ENCODE peak calls at places on chromosomes 5 and 9, in seven cellular contexts. One of them, this sample, is unnamed.

GRCh38 chr5:11809407-11809806 is 94.8 kb downstream of the CTNND2 start:
- DNase-seq in GM13977: no peak
- DNase-seq in cardiac muscle cell: no peak
- DNase-seq in GM12865: no peak
- DNase-seq in fibroblast of pulmonary artery: no peak
- DNase-seq in GM13976: no peak
- DNase-seq in hepatocyte: no peak
- DNase-seq in this sample: no peak

GRCh38 chr9:95060916-95061315 is 256.6 kb downstream of the FANCC start:
- DNase-seq in cardiac muscle cell: no peak
- DNase-seq in GM12865: no peak
- DNase-seq in GM13977: no peak
- DNase-seq in hepatocyte: no peak
- DNase-seq in GM13976: no peak
- DNase-seq in fibroblast of pulmonary artery: no peak
- DNase-seq in this sample: no peak

GRCh38 chr5:6043491-6044310 is 334.6 kb downstream of the MED10 start:
- DNase-seq in GM12865: no peak
- DNase-seq in hepatocyte: no peak
- DNase-seq in GM13977: no peak
- DNase-seq in cardiac muscle cell: no peak
- DNase-seq in fibroblast of pulmonary artery: no peak
- DNase-seq in GM13976: no peak
- DNase-seq in this sample: no peak

GRCh38 chr5:87705876-87706275 is 293.1 kb upstream of the CCNH start:
- DNase-seq in cardiac muscle cell: no peak
- DNase-seq in hepatocyte: no peak
- DNase-seq in fibroblast of pulmonary artery: no peak
- DNase-seq in GM13976: no peak
- DNase-seq in GM13977: no peak
- DNase-seq in GM12865: no peak
- DNase-seq in this sample: no peak

GRCh38 chr5:71651554-71651953 is 64.4 kb downstream of the MCCC2 start:
- DNase-seq in GM12865: no peak
- DNase-seq in fibroblast of pulmonary artery: no peak
- DNase-seq in cardiac muscle cell: no peak
- DNase-seq in GM13976: peak
- DNase-seq in hepatocyte: no peak
- DNase-seq in GM13977: no peak
- DNase-seq in this sample: no peak

GRCh38 chr9:86405086-86405491 is 50.9 kb upstream of the TUT7 start:
- DNase-seq in GM12865: no peak
- DNase-seq in hepatocyte: no peak
- DNase-seq in fibroblast of pulmonary artery: no peak
- DNase-seq in GM13977: no peak
- DNase-seq in GM13976: no peak
- DNase-seq in cardiac muscle cell: no peak
- DNase-seq in this sample: no peak

GRCh38 chr9:38414040-38414723 is 10.1 kb downstream of the IGFBPL1 start:
- DNase-seq in GM12865: no peak
- DNase-seq in fibroblast of pulmonary artery: no peak
- DNase-seq in GM13976: no peak
- DNase-seq in hepatocyte: no peak
- DNase-seq in GM13977: no peak
- DNase-seq in cardiac muscle cell: no peak
- DNase-seq in this sample: no peak

GRCh38 chr5:168315416-168315990 is 24.1 kb downstream of the WWC1 start:
- DNase-seq in GM12865: no peak
- DNase-seq in fibroblast of pulmonary artery: no peak
- DNase-seq in cardiac muscle cell: no peak
- DNase-seq in hepatocyte: no peak
- DNase-seq in GM13976: no peak
- DNase-seq in GM13977: no peak
- DNase-seq in this sample: no peak

GRCh38 chr5:149550608-149551226 is 522 bp downstream of the CSNK1A1 start:
- DNase-seq in hepatocyte: peak
- DNase-seq in GM13976: peak
- DNase-seq in GM12865: no peak
- DNase-seq in GM13977: no peak
- DNase-seq in fibroblast of pulmonary artery: no peak
- DNase-seq in cardiac muscle cell: peak
- DNase-seq in this sample: peak

GRCh38 chr5:39580702-39581498 is 156.1 kb upstream of the DAB2 start:
- DNase-seq in fibroblast of pulmonary artery: peak
- DNase-seq in GM13977: no peak
- DNase-seq in GM13976: no peak
- DNase-seq in GM12865: no peak
- DNase-seq in hepatocyte: no peak
- DNase-seq in cardiac muscle cell: no peak
- DNase-seq in this sample: no peak

GRCh38 chr5:53399921-53400697 is 80.3 kb upstream of the FST start:
- DNase-seq in cardiac muscle cell: no peak
- DNase-seq in fibroblast of pulmonary artery: no peak
- DNase-seq in GM12865: no peak
- DNase-seq in GM13976: no peak
- DNase-seq in hepatocyte: no peak
- DNase-seq in GM13977: no peak
- DNase-seq in this sample: no peak

GRCh38 chr9:70058569-70059161 is 15.0 kb downstream of the MAMDC2 start:
- DNase-seq in GM13977: no peak
- DNase-seq in GM13976: no peak
- DNase-seq in GM12865: no peak
- DNase-seq in cardiac muscle cell: no peak
- DNase-seq in hepatocyte: no peak
- DNase-seq in fibroblast of pulmonary artery: no peak
- DNase-seq in this sample: no peak
- TF ChIP-seq CTCF in GM13977: no peak
- TF ChIP-seq CTCF in GM13976: no peak
- TF ChIP-seq CTCF in GM12865: no peak
- TF ChIP-seq CTCF in cardiac muscle cell: no peak
- TF ChIP-seq CTCF in hepatocyte: no peak
- TF ChIP-seq CTCF in fibroblast of pulmonary artery: no peak
- TF ChIP-seq CTCF in this sample: no peak

GRCh38 chr5:132490484-132491367 is at the start of gene IRF1:
- DNase-seq in GM12865: peak
- DNase-seq in GM13977: peak
- DNase-seq in hepatocyte: peak
- DNase-seq in cardiac muscle cell: peak
- DNase-seq in fibroblast of pulmonary artery: peak
- DNase-seq in GM13976: peak
- DNase-seq in this sample: peak

GRCh38 chr5:132491368-132492364 is 1.1 kb upstream of the IRF1 start:
- DNase-seq in cardiac muscle cell: no peak
- DNase-seq in hepatocyte: peak
- DNase-seq in GM13977: peak
- DNase-seq in GM12865: peak
- DNase-seq in GM13976: no peak
- DNase-seq in fibroblast of pulmonary artery: no peak
- DNase-seq in this sample: peak

GRCh38 chr5:132489051-132489770 is 1.4 kb downstream of the IRF1 start:
- DNase-seq in GM13977: no peak
- DNase-seq in cardiac muscle cell: no peak
- DNase-seq in hepatocyte: peak
- DNase-seq in GM13976: no peak
- DNase-seq in fibroblast of pulmonary artery: no peak
- DNase-seq in GM12865: peak
- DNase-seq in this sample: no peak

GRCh38 chr5:132488590-132488989 is 2.0 kb downstream of the IRF1 start:
- DNase-seq in hepatocyte: peak
- DNase-seq in cardiac muscle cell: no peak
- DNase-seq in GM13977: no peak
- DNase-seq in fibroblast of pulmonary artery: no peak
- DNase-seq in GM13976: no peak
- DNase-seq in GM12865: no peak
- DNase-seq in this sample: no peak

DNA sequence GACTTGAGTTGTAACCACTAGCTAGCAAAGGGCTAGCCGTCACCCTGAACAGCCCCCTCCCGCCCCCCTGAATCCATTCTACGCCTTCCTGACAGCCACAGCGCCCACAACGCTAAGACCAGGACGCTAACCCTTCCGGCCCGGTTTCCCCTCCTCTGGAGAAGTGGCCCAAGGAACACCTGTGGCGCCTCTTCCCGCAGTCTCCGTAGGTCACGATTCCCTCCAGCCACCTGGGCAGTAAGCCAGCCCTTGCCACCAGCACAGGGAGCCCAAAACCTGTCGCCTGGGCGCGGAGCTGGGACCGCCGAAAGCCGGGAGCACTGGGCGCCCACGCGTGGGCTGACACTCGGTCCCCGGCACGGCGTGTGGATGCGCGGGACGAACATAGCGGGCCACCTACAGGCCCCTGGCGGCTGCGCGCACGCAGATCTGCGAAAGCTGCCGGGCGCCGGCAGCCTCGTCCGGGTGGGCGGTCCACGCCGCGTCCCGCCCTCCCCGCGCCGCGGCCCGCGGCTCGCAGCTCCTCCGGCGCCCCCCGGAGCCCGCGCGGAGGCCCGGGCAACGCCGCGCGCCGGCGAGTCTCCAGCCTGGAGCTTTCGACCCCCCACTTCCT is 596 bp downstream of the IRF1 start:
- DNase-seq in fibroblast of pulmonary artery: peak
- DNase-seq in hepatocyte: peak
- DNase-seq in GM12865: peak
- DNase-seq in GM13976: peak
- DNase-seq in GM13977: peak
- DNase-seq in cardiac muscle cell: peak
- DNase-seq in this sample: peak
- TF ChIP-seq CTCF in fibroblast of pulmonary artery: peak
- TF ChIP-seq CTCF in hepatocyte: no peak
- TF ChIP-seq CTCF in GM12865: no peak
- TF ChIP-seq CTCF in GM13976: peak
- TF ChIP-seq CTCF in GM13977: peak
- TF ChIP-seq CTCF in cardiac muscle cell: peak
- TF ChIP-seq CTCF in this sample: peak

GRCh38 chr9:14652729-14653377 is 40.4 kb downstream of the ZDHHC21 start:
- DNase-seq in GM13977: no peak
- DNase-seq in GM13976: no peak
- DNase-seq in hepatocyte: peak
- DNase-seq in GM12865: no peak
- DNase-seq in cardiac muscle cell: peak
- DNase-seq in fibroblast of pulmonary artery: peak
- DNase-seq in this sample: no peak
- TF ChIP-seq CTCF in GM13977: peak
- TF ChIP-seq CTCF in GM13976: peak
- TF ChIP-seq CTCF in hepatocyte: peak
- TF ChIP-seq CTCF in GM12865: peak
- TF ChIP-seq CTCF in cardiac muscle cell: peak
- TF ChIP-seq CTCF in fibroblast of pulmonary artery: peak
- TF ChIP-seq CTCF in this sample: no peak

DNA sequence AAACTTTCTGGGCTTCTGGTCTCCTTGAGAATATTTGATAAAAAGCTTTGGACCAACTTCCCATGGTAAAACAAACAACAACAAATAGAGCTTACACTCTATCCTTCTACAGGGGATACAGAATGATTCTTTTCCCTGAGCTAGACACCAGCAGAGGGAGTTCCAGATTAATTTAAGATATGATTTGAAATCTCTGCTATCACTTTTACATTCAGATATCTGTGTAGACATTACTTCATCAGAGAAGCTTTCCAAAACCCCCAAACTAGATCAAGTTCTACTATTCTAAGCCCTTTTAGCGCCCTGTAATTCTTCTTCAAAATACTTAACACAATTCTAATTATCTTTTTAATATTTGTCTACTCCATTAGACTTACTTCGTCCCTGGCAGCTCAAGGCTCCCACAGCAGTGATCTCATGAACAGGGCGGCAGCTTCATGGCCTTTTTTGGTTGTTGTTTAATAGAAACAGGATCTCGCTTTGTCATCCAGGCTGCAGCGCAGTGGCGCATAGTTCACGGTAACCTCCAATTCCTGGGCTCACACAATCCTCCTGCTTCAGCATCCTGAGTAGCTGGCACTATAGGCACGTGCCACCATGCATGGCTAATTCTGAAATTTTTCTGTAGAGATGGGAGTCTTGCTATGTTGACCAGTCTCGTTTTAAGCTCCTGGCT is 938 bp upstream of the GALNT12 start:
- DNase-seq in GM13977: no peak
- DNase-seq in fibroblast of pulmonary artery: no peak
- DNase-seq in GM13976: no peak
- DNase-seq in cardiac muscle cell: no peak
- DNase-seq in hepatocyte: no peak
- DNase-seq in GM12865: no peak
- DNase-seq in this sample: no peak
- TF ChIP-seq CTCF in GM13977: no peak
- TF ChIP-seq CTCF in fibroblast of pulmonary artery: peak
- TF ChIP-seq CTCF in GM13976: no peak
- TF ChIP-seq CTCF in cardiac muscle cell: no peak
- TF ChIP-seq CTCF in hepatocyte: peak
- TF ChIP-seq CTCF in GM12865: no peak
- TF ChIP-seq CTCF in this sample: no peak

DNA sequence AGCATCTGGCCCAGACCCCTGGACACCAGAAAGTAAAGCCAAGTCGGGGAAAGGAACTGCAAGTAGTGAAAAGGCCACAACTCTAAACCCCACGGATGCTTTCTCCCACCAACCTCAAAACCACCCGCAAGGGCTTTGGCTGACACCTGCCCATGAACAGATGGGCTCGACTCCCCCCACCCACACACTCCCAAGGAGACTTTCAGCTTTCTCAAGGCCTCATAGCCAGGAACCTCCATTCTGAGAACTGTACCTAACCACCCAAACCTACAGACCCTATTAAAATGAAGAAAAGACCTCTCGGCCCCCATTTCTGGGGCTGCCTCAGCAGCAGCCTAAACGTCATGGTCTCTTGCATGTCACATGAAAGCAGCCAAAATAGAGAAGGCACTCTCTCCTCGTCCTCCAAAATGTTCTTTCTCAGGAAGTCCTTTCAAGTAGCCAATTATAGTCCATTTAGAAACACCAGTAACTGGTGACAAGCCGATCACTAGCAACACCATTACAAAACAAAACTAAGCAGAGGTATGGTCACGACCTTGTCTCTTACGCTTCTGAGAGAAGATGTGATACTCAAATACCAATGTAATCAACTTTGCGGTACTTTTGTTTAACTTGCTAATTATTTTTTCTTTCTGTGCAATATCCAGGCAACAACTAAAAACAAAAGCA is 2.9 kb downstream of the B4GALT1 start:
- DNase-seq in cardiac muscle cell: peak
- DNase-seq in GM12865: peak
- DNase-seq in GM13976: peak
- DNase-seq in fibroblast of pulmonary artery: no peak
- DNase-seq in hepatocyte: no peak
- DNase-seq in GM13977: peak
- DNase-seq in this sample: peak
- TF ChIP-seq CTCF in cardiac muscle cell: no peak
- TF ChIP-seq CTCF in GM12865: no peak
- TF ChIP-seq CTCF in GM13976: no peak
- TF ChIP-seq CTCF in fibroblast of pulmonary artery: no peak
- TF ChIP-seq CTCF in hepatocyte: no peak
- TF ChIP-seq CTCF in GM13977: no peak
- TF ChIP-seq CTCF in this sample: no peak

GRCh38 chr9:131856105-131856504 is 116.2 kb upstream of the RAPGEF1 start:
- DNase-seq in GM13977: no peak
- DNase-seq in GM13976: no peak
- DNase-seq in hepatocyte: no peak
- DNase-seq in fibroblast of pulmonary artery: no peak
- DNase-seq in cardiac muscle cell: no peak
- DNase-seq in GM12865: no peak
- DNase-seq in this sample: no peak
- TF ChIP-seq CTCF in GM13977: no peak
- TF ChIP-seq CTCF in GM13976: no peak
- TF ChIP-seq CTCF in hepatocyte: no peak
- TF ChIP-seq CTCF in fibroblast of pulmonary artery: no peak
- TF ChIP-seq CTCF in cardiac muscle cell: no peak
- TF ChIP-seq CTCF in GM12865: no peak
- TF ChIP-seq CTCF in this sample: no peak

GRCh38 chr5:139560752-139561654 is at the start of gene UBE2D2:
- DNase-seq in hepatocyte: peak
- DNase-seq in GM13977: peak
- DNase-seq in GM13976: peak
- DNase-seq in fibroblast of pulmonary artery: peak
- DNase-seq in GM12865: peak
- DNase-seq in cardiac muscle cell: peak
- DNase-seq in this sample: peak
- TF ChIP-seq CTCF in hepatocyte: no peak
- TF ChIP-seq CTCF in GM13977: no peak
- TF ChIP-seq CTCF in GM13976: no peak
- TF ChIP-seq CTCF in fibroblast of pulmonary artery: no peak
- TF ChIP-seq CTCF in GM12865: no peak
- TF ChIP-seq CTCF in cardiac muscle cell: no peak
- TF ChIP-seq CTCF in this sample: no peak